ENCODE peak calls at places on chromosomes 7 and 10, in eight cellular contexts. P is lower leg skin, H is neural progenitor cell, J is astrocyte of the spinal cord, O is uterus, N is fibroblast of lung, Z is esophagus muscularis mucosa, X is sigmoid colon. A is an unnamed sample.

GRCh38 chr7:76310102-76310957 is 7.9 kb downstream of the HSPB1 start:
- DNase-seq in P (no peak), H (no peak), J (peak), O (peak), N (no peak), Z (no peak), X (peak), A (peak)

GRCh38 chr7:3922175-3922635 is 621.2 kb downstream of the SDK1 start:
- DNase-seq in P (no peak), H (peak), J (peak), O (no peak), N (peak), Z (no peak), X (no peak), A (no peak)

GRCh38 chr7:95534796-95535195 is 49.1 kb downstream of the ASB4 start:
- DNase-seq in P (no peak), H (no peak), J (no peak), O (no peak), N (no peak), Z (no peak), X (no peak), A (no peak)

GRCh38 chr7:120337308-120337907 is 64.4 kb downstream of the KCND2 start:
- DNase-seq in P (no peak), H (peak), J (peak), O (no peak), N (peak), Z (no peak), X (no peak), A (no peak)

GRCh38 chr10:28087675-28088351 is 88.9 kb upstream of the ODAD2 start:
- DNase-seq in P (no peak), H (no peak), J (peak), O (no peak), N (peak), Z (no peak), X (no peak), A (no peak)

GRCh38 chr7:5488286-5488878 is 64.7 kb upstream of the TNRC18 start:
- DNase-seq in P (no peak), H (no peak), J (no peak), O (no peak), N (no peak), Z (no peak), X (no peak), A (no peak)

GRCh38 chr7:84040365-84040764 is 154.2 kb downstream of the SEMA3A start:
- DNase-seq in P (no peak), H (peak), J (no peak), O (no peak), N (no peak), Z (no peak), X (no peak), A (no peak)

GRCh38 chr7:143499246-143499645 is 21.6 kb downstream of the TAS2R41 start:
- DNase-seq in P (no peak), H (no peak), J (no peak), O (peak), N (no peak), Z (no peak), X (no peak), A (no peak)

GRCh38 chr10:103276941-103277712 is at the start of gene INA:
- DNase-seq in P (no peak), H (peak), J (peak), O (no peak), N (peak), Z (no peak), X (no peak), A (peak)

GRCh38 chr7:92813390-92814024 is 22.9 kb downstream of the CDK6 start:
- DNase-seq in P (no peak), H (no peak), J (peak), O (no peak), N (no peak), Z (no peak), X (no peak), A (no peak)

GRCh38 chr10:113552723-113553122 is at the start of gene HABP2:
- DNase-seq in P (no peak), H (no peak), J (no peak), O (no peak), N (no peak), Z (no peak), X (no peak), A (no peak)

GRCh38 chr7:100044719-100045118 is 4.9 kb upstream of the ZSCAN21 start:
- DNase-seq in P (no peak), H (no peak), J (no peak), O (no peak), N (no peak), Z (no peak), X (no peak), A (no peak)

GRCh38 chr10:7984896-7985295 is 69.6 kb upstream of the GATA3 start:
- DNase-seq in P (no peak), H (no peak), J (no peak), O (no peak), N (no peak), Z (no peak), X (no peak), A (no peak)

GRCh38 chr10:100715445-100716385 is 29.7 kb upstream of the PAX2 start:
- DNase-seq in P (peak), H (peak), J (no peak), O (no peak), N (no peak), Z (no peak), X (peak), A (no peak)

GRCh38 chr10:110007701-110008517 is at the start of gene ADD3:
- DNase-seq in P (peak), H (peak), J (peak), O (peak), N (peak), Z (peak), X (peak), A (peak)

GRCh38 chr10:110003524-110003885 is 4.3 kb upstream of the ADD3 start:
- DNase-seq in P (no peak), H (no peak), J (no peak), O (no peak), N (no peak), Z (no peak), X (no peak), A (no peak)

GRCh38 chr10:110007171-110007700 is 548 bp upstream of the ADD3 start:
- DNase-seq in P (no peak), H (no peak), J (no peak), O (no peak), N (no peak), Z (no peak), X (no peak), A (no peak)

GRCh38 chr10:110006358-110007170 is 1.2 kb upstream of the ADD3 start:
- DNase-seq in P (peak), H (peak), J (peak), O (peak), N (peak), Z (peak), X (peak), A (no peak)

DNA sequence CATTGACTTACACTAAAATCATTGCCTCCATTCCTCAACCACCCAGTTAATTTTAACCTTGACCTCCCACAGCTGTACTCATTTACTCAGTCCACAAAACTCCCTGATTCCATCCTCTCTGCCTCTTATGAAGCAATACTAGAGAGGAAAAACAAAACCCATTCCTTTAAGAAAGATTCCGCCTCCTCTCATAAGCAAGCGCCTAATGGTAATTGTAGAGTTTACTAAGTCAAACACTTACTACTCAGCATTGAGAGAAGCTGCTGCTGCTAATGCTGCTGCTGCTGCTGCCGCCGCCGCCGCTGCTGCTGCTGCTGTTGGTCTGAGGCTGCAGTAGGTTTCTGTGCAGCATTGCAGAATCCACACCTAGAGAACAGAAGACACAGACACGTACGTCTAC is 2.1 kb upstream of the ADD3 start:
- DNase-seq in P (no peak), H (peak), J (peak), O (peak), N (peak), Z (no peak), X (peak), A (peak)
- H3K4me3 ChIP-seq in P (peak), H (peak), J (peak), O (peak), N (peak), Z (peak), X (peak), A (no peak)

GRCh38 chr7:10022480-10022879 is 951.2 kb upstream of the PHF14 start:
- DNase-seq in P (no peak), H (no peak), J (no peak), O (no peak), N (no peak), Z (no peak), X (no peak), A (no peak)

DNA sequence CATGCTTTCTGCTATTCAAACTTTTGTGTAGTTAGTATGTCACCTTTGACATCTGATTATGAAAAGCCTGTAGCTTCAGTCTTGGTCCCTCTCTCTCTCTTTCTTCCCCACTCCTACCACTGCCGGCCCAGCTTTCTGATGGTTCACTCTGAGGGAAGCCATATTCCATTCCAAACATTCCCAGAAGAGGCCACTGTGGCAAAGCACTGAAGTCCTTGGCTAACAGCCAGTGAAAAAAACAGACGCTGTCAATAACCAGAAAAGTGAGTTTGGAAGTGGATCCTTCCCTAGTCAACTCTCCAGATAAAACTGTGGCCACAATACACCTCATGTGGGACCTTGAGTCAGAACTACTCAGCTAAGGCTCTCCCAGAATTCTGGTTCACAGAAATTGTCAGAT is 950.7 kb upstream of the PHF14 start:
- DNase-seq in P (no peak), H (peak), J (peak), O (no peak), N (peak), Z (no peak), X (no peak), A (no peak)
- TF ChIP-seq CTCF in P (no peak), H (peak), J (no peak), O (no peak), N (no peak), Z (peak), X (no peak), A (no peak)

GRCh38 chr10:23194966-23195845 is 3.1 kb downstream of the PTF1A start:
- DNase-seq in P (no peak), H (peak), J (no peak), O (no peak), N (no peak), Z (peak), X (no peak), A (no peak)
- H3K4me3 ChIP-seq in P (no peak), H (peak), J (no peak), O (no peak), N (no peak), Z (no peak), X (no peak), A (no peak)

GRCh38 chr7:48594349-48594748 is 330.0 kb upstream of the CDC14C start:
- DNase-seq in P (no peak), H (no peak), J (no peak), O (no peak), N (no peak), Z (no peak), X (no peak), A (no peak)
- TF ChIP-seq CTCF in P (no peak), H (no peak), J (no peak), O (no peak), N (no peak), Z (no peak), X (no peak), A (no peak)

A was measured in thyroid gland.